ENCODE peak calls at places on chromosomes 2 and 18, in five cellular contexts. S is AG09309; M is breast epithelium; Y is activated T-cell treated with anti-CD3 and anti-CD28 coated beads, Interleukin-2, amount 50 U/mL, for 48 hours; J is right cardiac atrium. N is an unnamed sample.

GRCh38 chr2:85662899-85663683 is 4.9 kb downstream of the SFTPB start:
- DNase-seq in Y (no peak), M (no peak), J (no peak), S (peak), N (no peak)

GRCh38 chr18:57050314-57050949 is 96.5 kb upstream of the BOD1L2 start:
- DNase-seq in S (no peak), M (no peak), Y (no peak), J (no peak), N (no peak)

GRCh38 chr18:80253871-80254492 is 6.7 kb upstream of the PARD6G start:
- DNase-seq in Y (peak), M (no peak), S (no peak), J (no peak), N (no peak)

GRCh38 chr18:77320960-77321559 is 71.4 kb downstream of the GALR1 start:
- DNase-seq in Y (no peak), J (no peak), M (no peak), S (no peak), N (no peak)

GRCh38 chr2:133596701-133597393 is 28.6 kb upstream of the NCKAP5 start:
- DNase-seq in Y (no peak), S (no peak), M (no peak), J (no peak), N (no peak)

GRCh38 chr18:3029215-3029972 is 16.4 kb upstream of the LPIN2 start:
- DNase-seq in Y (no peak), M (no peak), S (no peak), J (no peak), N (no peak)

GRCh38 chr2:234691226-234691600 is 194.3 kb upstream of the ARL4C start:
- DNase-seq in Y (no peak), J (no peak), M (no peak), S (no peak), N (no peak)

GRCh38 chr18:76491801-76492668 is 3.0 kb downstream of the ZNF516 start:
- DNase-seq in J (peak), Y (peak), M (no peak), S (no peak), N (no peak)

GRCh38 chr2:32446362-32446761 is 89.5 kb downstream of the BIRC6 start:
- DNase-seq in M (no peak), Y (no peak), S (no peak), J (no peak), N (no peak)

GRCh38 chr2:104844813-104845551 is 8.9 kb upstream of the POU3F3 start:
- DNase-seq in J (no peak), S (no peak), Y (no peak), M (no peak), N (no peak)

GRCh38 chr18:45835057-45835634 is 9.7 kb downstream of the SIGLEC15 start:
- DNase-seq in S (no peak), M (no peak), Y (no peak), J (no peak), N (no peak)

GRCh38 chr18:46042571-46043123 is 29.4 kb downstream of the PSTPIP2 start:
- DNase-seq in S (no peak), J (no peak), Y (peak), M (no peak), N (no peak)

GRCh38 chr2:85435220-85435958 is 16.9 kb downstream of the SH2D6 start:
- DNase-seq in J (peak), M (no peak), S (no peak), Y (no peak), N (no peak)

GRCh38 chr18:25190468-25190867 is 161.5 kb downstream of the ZNF521 start:
- DNase-seq in M (no peak), J (no peak), S (no peak), Y (no peak), N (no peak)

GRCh38 chr18:811192-812122 is 585 bp downstream of the YES1 start:
- DNase-seq in S (no peak), Y (peak), J (no peak), M (peak), N (no peak)

GRCh38 chr18:57784034-57784815 is 18.9 kb downstream of the ATP8B1 start:
- DNase-seq in Y (no peak), M (no peak), S (peak), J (no peak), N (no peak)

GRCh38 chr2:120662746-120663145 is 72.9 kb upstream of the GLI2 start:
- DNase-seq in S (no peak), M (no peak), J (no peak), Y (no peak), N (no peak)

GRCh38 chr18:55588001-55588875 is at the start of gene TCF4:
- DNase-seq in Y (peak), S (no peak), M (peak), J (peak), N (no peak)

GRCh38 chr2:232662486-232663260 is 29.3 kb downstream of the EFHD1 start:
- DNase-seq in S (no peak), Y (no peak), M (no peak), J (no peak), N (no peak)

GRCh38 chr2:37775908-37776250 is 104.4 kb upstream of the CDC42EP3 start:
- DNase-seq in Y (no peak), S (no peak), J (peak), M (no peak), N (no peak)

GRCh38 chr2:181231886-181232644 is 225.1 kb upstream of the ITGA4 start:
- DNase-seq in Y (no peak), J (no peak), M (no peak), S (no peak), N (no peak)

GRCh38 chr2:221969087-221969829 is 329.5 kb downstream of the PAX3 start:
- DNase-seq in Y (no peak), M (no peak), S (peak), J (no peak), N (no peak)

GRCh38 chr2:134148843-134149472 is 104.9 kb upstream of the MGAT5 start:
- DNase-seq in M (no peak), Y (no peak), S (no peak), J (no peak), N (no peak)

GRCh38 chr2:217263796-217264195 is 403.9 kb upstream of the TNP1 start:
- DNase-seq in S (no peak), J (no peak), M (no peak), Y (no peak), N (no peak)